ENCODE peak calls at places on chromosome 9, in four cellular contexts. A is GM23338, H is H9, C is T-helper 2 cell. D is an unnamed sample.

GRCh38 chr9:129752915-129753724 is at the start of gene PTGES:
- DNase-seq in A (peak), H (peak), C (no peak), D (no peak)

GRCh38 chr9:131840220-131840619 is 100.3 kb upstream of the RAPGEF1 start:
- DNase-seq in A (peak), H (no peak), C (no peak), D (no peak)

GRCh38 chr9:31103836-31104235 is 1280.6 kb upstream of the ACO1 start:
- DNase-seq in H (no peak), C (no peak), A (no peak), D (no peak)

GRCh38 chr9:123655681-123656423 is 274.1 kb downstream of the DENND1A start:
- DNase-seq in C (no peak), A (no peak), H (no peak), D (no peak)

GRCh38 chr9:38126730-38127129 is 57.7 kb upstream of the SHB start:
- DNase-seq in H (no peak), A (no peak), C (no peak), D (no peak)

GRCh38 chr9:1606253-1606652 is 408.9 kb upstream of the SMARCA2 start:
- DNase-seq in A (no peak), H (no peak), C (no peak), D (no peak)

GRCh38 chr9:6978591-6978990 is 220.8 kb downstream of the KDM4C start:
- DNase-seq in H (no peak), A (no peak), C (no peak), D (no peak)

GRCh38 chr9:130417602-130418001 is 27.2 kb upstream of the ASS1 start:
- DNase-seq in H (peak), A (peak), C (no peak), D (no peak)

GRCh38 chr9:89486681-89487080 is 11.2 kb downstream of the SEMA4D start:
- DNase-seq in H (peak), A (no peak), C (no peak), D (no peak)

GRCh38 chr9:70105142-70105541 is 61.5 kb downstream of the MAMDC2 start:
- DNase-seq in H (no peak), A (no peak), C (no peak), D (no peak)

GRCh38 chr9:111036068-111036789 is 2.0 kb downstream of the LPAR1 start:
- DNase-seq in C (no peak), H (peak), A (peak), D (no peak)

GRCh38 chr9:83505282-83505681 is 32.9 kb downstream of the FRMD3 start:
- DNase-seq in A (no peak), H (no peak), C (no peak), D (no peak)

GRCh38 chr9:71619926-71620325 is 148.4 kb downstream of the CEMIP2 start:
- DNase-seq in C (no peak), A (no peak), H (no peak), D (no peak)

GRCh38 chr9:21070171-21070571 is 7.6 kb downstream of the IFNB1 start:
- DNase-seq in C (no peak), A (peak), H (peak), D (no peak)

GRCh38 chr9:22463205-22463604 is 16.6 kb downstream of the DMRTA1 start:
- DNase-seq in C (no peak), A (no peak), H (no peak), D (no peak)

GRCh38 chr9:37032713-37033112 is 1.4 kb downstream of the PAX5 start:
- DNase-seq in H (no peak), C (no peak), A (no peak), D (no peak)

GRCh38 chr9:29773676-29774075 is 2200.4 kb upstream of the C9orf72 start:
- DNase-seq in H (no peak), A (no peak), C (no peak), D (no peak)

GRCh38 chr9:137545123-137545522 is 5.1 kb downstream of the PNPLA7 start:
- DNase-seq in A (no peak), H (no peak), C (no peak), D (no peak)

GRCh38 chr9:11312976-11313375 is 700.2 kb upstream of the PTPRD start:
- DNase-seq in A (no peak), C (no peak), H (no peak), D (no peak)

GRCh38 chr9:127904518-127904887 is 5.1 kb upstream of the ST6GALNAC6 start:
- DNase-seq in A (peak), C (no peak), H (peak), D (no peak)